ENCODE peak calls at places on chromosomes 4 and X, in six cellular contexts. One of them, this sample, is unnamed.

GRCh38 chrX:3526084-3526483 is 179.6 kb upstream of the MXRA5 start:
- DNase-seq in foreskin fibroblast: peak
- DNase-seq in B cell: no peak
- DNase-seq in progenitor cell of endocrine pancreas: no peak
- DNase-seq in AG09309: no peak
- DNase-seq in pancreas: no peak
- DNase-seq in this sample: no peak

GRCh38 chrX:110173192-110174175 is 144.4 kb downstream of the AMMECR1 start:
- DNase-seq in foreskin fibroblast: peak
- DNase-seq in B cell: no peak
- DNase-seq in progenitor cell of endocrine pancreas: no peak
- DNase-seq in AG09309: no peak
- DNase-seq in pancreas: no peak
- DNase-seq in this sample: no peak

GRCh38 chr4:94446386-94446785 is 5.4 kb upstream of the PDLIM5 start:
- DNase-seq in foreskin fibroblast: peak
- DNase-seq in B cell: no peak
- DNase-seq in progenitor cell of endocrine pancreas: no peak
- DNase-seq in AG09309: peak
- DNase-seq in pancreas: no peak
- DNase-seq in this sample: no peak

GRCh38 chr4:125707397-125707796 is 392.6 kb downstream of the FAT4 start:
- DNase-seq in foreskin fibroblast: no peak
- DNase-seq in B cell: no peak
- DNase-seq in progenitor cell of endocrine pancreas: no peak
- DNase-seq in AG09309: no peak
- DNase-seq in pancreas: no peak
- DNase-seq in this sample: no peak

GRCh38 chrX:13366698-13367097 is 46.8 kb upstream of the ATXN3L start:
- DNase-seq in foreskin fibroblast: no peak
- DNase-seq in B cell: no peak
- DNase-seq in progenitor cell of endocrine pancreas: no peak
- DNase-seq in AG09309: no peak
- DNase-seq in pancreas: no peak
- DNase-seq in this sample: no peak

GRCh38 chr4:44118971-44119680 is 329.5 kb downstream of the KCTD8 start:
- DNase-seq in foreskin fibroblast: no peak
- DNase-seq in B cell: no peak
- DNase-seq in progenitor cell of endocrine pancreas: no peak
- DNase-seq in AG09309: no peak
- DNase-seq in pancreas: no peak
- DNase-seq in this sample: no peak

GRCh38 chr4:76904646-76905190 is 6.8 kb upstream of the SOWAHB start:
- DNase-seq in foreskin fibroblast: no peak
- DNase-seq in B cell: no peak
- DNase-seq in progenitor cell of endocrine pancreas: no peak
- DNase-seq in AG09309: no peak
- DNase-seq in pancreas: no peak
- DNase-seq in this sample: no peak

GRCh38 chrX:44908838-44909237 is 35.9 kb downstream of the KDM6A start:
- DNase-seq in foreskin fibroblast: no peak
- DNase-seq in B cell: no peak
- DNase-seq in progenitor cell of endocrine pancreas: no peak
- DNase-seq in AG09309: no peak
- DNase-seq in pancreas: no peak
- DNase-seq in this sample: no peak

GRCh38 chrX:68710870-68711576 is 63.6 kb downstream of the STARD8 start:
- DNase-seq in foreskin fibroblast: peak
- DNase-seq in B cell: no peak
- DNase-seq in progenitor cell of endocrine pancreas: peak
- DNase-seq in AG09309: peak
- DNase-seq in pancreas: no peak
- DNase-seq in this sample: peak

GRCh38 chr4:183142566-183143545 is 43.8 kb downstream of the WWC2 start:
- DNase-seq in foreskin fibroblast: peak
- DNase-seq in B cell: no peak
- DNase-seq in progenitor cell of endocrine pancreas: no peak
- DNase-seq in AG09309: peak
- DNase-seq in pancreas: peak
- DNase-seq in this sample: no peak

GRCh38 chr4:41111796-41112195 is 102.5 kb downstream of the APBB2 start:
- DNase-seq in foreskin fibroblast: no peak
- DNase-seq in B cell: no peak
- DNase-seq in progenitor cell of endocrine pancreas: no peak
- DNase-seq in AG09309: no peak
- DNase-seq in pancreas: no peak
- DNase-seq in this sample: no peak

GRCh38 chrX:54808109-54808604 is 612 bp downstream of the MAGED2 start:
- DNase-seq in foreskin fibroblast: peak
- DNase-seq in B cell: peak
- DNase-seq in progenitor cell of endocrine pancreas: peak
- DNase-seq in AG09309: no peak
- DNase-seq in pancreas: peak
- DNase-seq in this sample: peak

GRCh38 chrX:105527759-105528158 is 294.6 kb upstream of the NRK start:
- DNase-seq in foreskin fibroblast: peak
- DNase-seq in B cell: no peak
- DNase-seq in progenitor cell of endocrine pancreas: no peak
- DNase-seq in AG09309: no peak
- DNase-seq in pancreas: no peak
- DNase-seq in this sample: no peak

GRCh38 chrX:119948381-119948780 is 4.8 kb upstream of the NKAP start:
- DNase-seq in foreskin fibroblast: no peak
- DNase-seq in B cell: no peak
- DNase-seq in progenitor cell of endocrine pancreas: no peak
- DNase-seq in AG09309: no peak
- DNase-seq in pancreas: no peak
- DNase-seq in this sample: no peak

GRCh38 chr4:43458293-43458692 is 565.8 kb downstream of the GRXCR1 start:
- DNase-seq in foreskin fibroblast: no peak
- DNase-seq in B cell: no peak
- DNase-seq in progenitor cell of endocrine pancreas: no peak
- DNase-seq in AG09309: no peak
- DNase-seq in pancreas: no peak
- DNase-seq in this sample: no peak

GRCh38 chr4:112348488-112349158 is 51.5 kb downstream of the ALPK1 start:
- DNase-seq in foreskin fibroblast: peak
- DNase-seq in B cell: no peak
- DNase-seq in progenitor cell of endocrine pancreas: no peak
- DNase-seq in AG09309: peak
- DNase-seq in pancreas: no peak
- DNase-seq in this sample: no peak
- TF ChIP-seq CTCF in foreskin fibroblast: peak
- TF ChIP-seq CTCF in B cell: no peak
- TF ChIP-seq CTCF in progenitor cell of endocrine pancreas: peak
- TF ChIP-seq CTCF in AG09309: peak
- TF ChIP-seq CTCF in pancreas: no peak
- TF ChIP-seq CTCF in this sample: no peak

GRCh38 chr4:8818063-8818881 is 53.4 kb downstream of the HMX1 start:
- DNase-seq in foreskin fibroblast: no peak
- DNase-seq in B cell: no peak
- DNase-seq in progenitor cell of endocrine pancreas: peak
- DNase-seq in AG09309: no peak
- DNase-seq in pancreas: peak
- DNase-seq in this sample: no peak

GRCh38 chr4:8821151-8821950 is 50.3 kb downstream of the HMX1 start:
- DNase-seq in foreskin fibroblast: no peak
- DNase-seq in B cell: no peak
- DNase-seq in progenitor cell of endocrine pancreas: peak
- DNase-seq in AG09309: no peak
- DNase-seq in pancreas: peak
- DNase-seq in this sample: no peak

GRCh38 chr4:8819019-8819418 is 52.6 kb downstream of the HMX1 start:
- DNase-seq in foreskin fibroblast: no peak
- DNase-seq in B cell: no peak
- DNase-seq in progenitor cell of endocrine pancreas: no peak
- DNase-seq in AG09309: no peak
- DNase-seq in pancreas: peak
- DNase-seq in this sample: no peak

GRCh38 chr4:8820178-8821102 is 51.2 kb downstream of the HMX1 start:
- DNase-seq in foreskin fibroblast: no peak
- DNase-seq in B cell: no peak
- DNase-seq in progenitor cell of endocrine pancreas: peak
- DNase-seq in AG09309: no peak
- DNase-seq in pancreas: peak
- DNase-seq in this sample: peak

DNA sequence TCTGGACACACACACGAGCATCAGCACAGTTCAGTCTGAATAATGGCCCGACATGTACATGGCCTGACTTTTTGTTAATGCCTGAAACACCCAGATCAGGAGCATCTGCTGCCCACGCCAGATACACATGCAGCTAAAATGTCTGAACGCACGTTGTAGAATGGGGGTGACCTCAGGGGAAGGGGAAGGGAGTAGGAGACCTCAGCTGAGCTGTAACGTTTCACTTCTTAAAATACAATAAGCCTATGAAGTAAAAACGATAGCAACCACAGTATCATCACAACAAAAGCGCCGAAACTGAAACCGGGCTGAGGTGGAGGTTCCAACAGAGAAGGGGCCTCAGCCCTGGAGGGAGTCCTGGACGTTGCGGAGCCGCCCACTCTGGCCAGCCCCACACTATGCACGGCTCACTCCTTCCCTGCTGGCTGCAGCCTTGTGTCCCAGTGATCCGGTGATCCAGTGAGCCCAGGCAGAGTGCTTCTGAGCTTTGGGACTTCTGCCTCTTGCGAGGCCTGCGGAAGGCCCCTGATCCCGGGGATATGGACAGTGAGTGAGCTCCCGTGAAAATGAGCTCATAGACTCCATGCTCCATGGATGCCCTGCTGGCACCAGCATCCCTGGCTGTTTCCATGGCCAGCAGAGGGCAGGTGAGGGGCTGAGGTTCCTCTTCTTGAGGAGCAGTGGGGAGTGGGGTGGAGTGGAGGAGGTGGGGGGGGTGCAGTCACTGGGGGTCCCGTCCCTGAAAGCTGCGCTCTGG is 52.0 kb downstream of the HMX1 start:
- DNase-seq in foreskin fibroblast: no peak
- DNase-seq in B cell: no peak
- DNase-seq in progenitor cell of endocrine pancreas: no peak
- DNase-seq in AG09309: no peak
- DNase-seq in pancreas: peak
- DNase-seq in this sample: peak
- TF ChIP-seq CTCF in foreskin fibroblast: no peak
- TF ChIP-seq CTCF in B cell: no peak
- TF ChIP-seq CTCF in progenitor cell of endocrine pancreas: no peak
- TF ChIP-seq CTCF in AG09309: peak
- TF ChIP-seq CTCF in pancreas: no peak
- TF ChIP-seq CTCF in this sample: no peak

GRCh38 chr4:54685810-54686209 is 28.1 kb downstream of the KIT start:
- DNase-seq in foreskin fibroblast: no peak
- DNase-seq in B cell: no peak
- DNase-seq in progenitor cell of endocrine pancreas: no peak
- DNase-seq in AG09309: no peak
- DNase-seq in pancreas: no peak
- DNase-seq in this sample: no peak

GRCh38 chr4:54687887-54688841 is 30.4 kb downstream of the KIT start:
- DNase-seq in foreskin fibroblast: peak
- DNase-seq in B cell: peak
- DNase-seq in progenitor cell of endocrine pancreas: no peak
- DNase-seq in AG09309: peak
- DNase-seq in pancreas: no peak
- DNase-seq in this sample: no peak

GRCh38 chr4:54677853-54678650 is 20.3 kb downstream of the KIT start:
- DNase-seq in foreskin fibroblast: no peak
- DNase-seq in B cell: no peak
- DNase-seq in progenitor cell of endocrine pancreas: no peak
- DNase-seq in AG09309: no peak
- DNase-seq in pancreas: no peak
- DNase-seq in this sample: no peak

GRCh38 chr4:54678826-54679225 is 21.1 kb downstream of the KIT start:
- DNase-seq in foreskin fibroblast: no peak
- DNase-seq in B cell: no peak
- DNase-seq in progenitor cell of endocrine pancreas: no peak
- DNase-seq in AG09309: no peak
- DNase-seq in pancreas: no peak
- DNase-seq in this sample: no peak

GRCh38 chr4:54683616-54684346 is 26.0 kb downstream of the KIT start:
- DNase-seq in foreskin fibroblast: peak
- DNase-seq in B cell: peak
- DNase-seq in progenitor cell of endocrine pancreas: no peak
- DNase-seq in AG09309: no peak
- DNase-seq in pancreas: no peak
- DNase-seq in this sample: peak
- TF ChIP-seq CTCF in foreskin fibroblast: peak
- TF ChIP-seq CTCF in B cell: peak
- TF ChIP-seq CTCF in progenitor cell of endocrine pancreas: peak
- TF ChIP-seq CTCF in AG09309: peak
- TF ChIP-seq CTCF in pancreas: no peak
- TF ChIP-seq CTCF in this sample: peak

GRCh38 chr4:137226900-137227299 is 305.4 kb downstream of the PCDH18 start:
- DNase-seq in foreskin fibroblast: peak
- DNase-seq in B cell: no peak
- DNase-seq in progenitor cell of endocrine pancreas: no peak
- DNase-seq in AG09309: no peak
- DNase-seq in pancreas: no peak
- DNase-seq in this sample: no peak
- TF ChIP-seq CTCF in foreskin fibroblast: peak
- TF ChIP-seq CTCF in B cell: no peak
- TF ChIP-seq CTCF in progenitor cell of endocrine pancreas: peak
- TF ChIP-seq CTCF in AG09309: peak
- TF ChIP-seq CTCF in pancreas: no peak
- TF ChIP-seq CTCF in this sample: no peak

GRCh38 chrX:71285929-71286328 is 2.5 kb downstream of the NONO start:
- DNase-seq in foreskin fibroblast: no peak
- DNase-seq in B cell: no peak
- DNase-seq in progenitor cell of endocrine pancreas: no peak
- DNase-seq in AG09309: no peak
- DNase-seq in pancreas: no peak
- DNase-seq in this sample: no peak

GRCh38 chrX:71282514-71283408 is 674 bp upstream of the NONO start:
- DNase-seq in foreskin fibroblast: no peak
- DNase-seq in B cell: no peak
- DNase-seq in progenitor cell of endocrine pancreas: no peak
- DNase-seq in AG09309: no peak
- DNase-seq in pancreas: no peak
- DNase-seq in this sample: peak

GRCh38 chrX:71283409-71284143 is at the start of gene NONO:
- DNase-seq in foreskin fibroblast: peak
- DNase-seq in B cell: peak
- DNase-seq in progenitor cell of endocrine pancreas: peak
- DNase-seq in AG09309: peak
- DNase-seq in pancreas: peak
- DNase-seq in this sample: peak
- TF ChIP-seq CTCF in foreskin fibroblast: no peak
- TF ChIP-seq CTCF in B cell: no peak
- TF ChIP-seq CTCF in progenitor cell of endocrine pancreas: peak
- TF ChIP-seq CTCF in AG09309: no peak
- TF ChIP-seq CTCF in pancreas: no peak
- TF ChIP-seq CTCF in this sample: no peak